ENCODE peak calls at places on chromosomes 11 and 22, in eight cellular contexts. X, Y, L, F, W, C, E and U are unnamed samples.

GRCh38 chr11:77301510-77301909 is at the start of gene GDPD4:
- DNase-seq in W (no peak), X (no peak), Y (no peak), F (no peak), E (no peak), C (no peak), L (no peak), U (no peak)

GRCh38 chr11:109512680-109513079 is 90.7 kb downstream of the C11orf87 start:
- DNase-seq in F (no peak), Y (no peak), X (no peak), W (no peak), E (no peak), L (no peak), C (peak), U (peak)

GRCh38 chr11:102757823-102758549 is 22.4 kb downstream of the MMP10 start:
- DNase-seq in W (no peak), X (no peak), F (no peak), Y (peak), C (peak), E (no peak), L (no peak), U (no peak)

GRCh38 chr11:118908931-118909618 is 16.7 kb downstream of the BCL9L start:
- DNase-seq in L (no peak), F (peak), C (no peak), W (no peak), Y (peak), X (peak), E (peak), U (peak)

GRCh38 chr11:17477084-17477333 is 364 bp upstream of the ABCC8 start:
- DNase-seq in L (no peak), W (no peak), F (no peak), Y (no peak), E (no peak), C (no peak), X (no peak), U (no peak)

GRCh38 chr22:16961477-16962186 is 46.4 kb downstream of the GAB4 start:
- DNase-seq in C (no peak), F (no peak), W (peak), X (no peak), Y (no peak), E (no peak), L (no peak), U (no peak)

GRCh38 chr11:65262381-65262680 is 569 bp downstream of the POLA2 start:
- DNase-seq in L (no peak), E (no peak), F (no peak), W (peak), X (no peak), C (no peak), Y (no peak), U (no peak)

GRCh38 chr11:94553938-94554337 is 10.2 kb downstream of the FUT4 start:
- DNase-seq in F (no peak), X (no peak), L (no peak), C (peak), E (no peak), Y (peak), W (no peak), U (peak)

GRCh38 chr22:31106651-31107205 is 640 bp downstream of the SELENOM start:
- DNase-seq in X (no peak), Y (peak), W (no peak), F (no peak), L (no peak), E (no peak), C (no peak), U (no peak)

GRCh38 chr11:46305295-46305694 is 27.8 kb downstream of the CREB3L1 start:
- DNase-seq in Y (peak), L (no peak), F (no peak), X (no peak), W (no peak), E (no peak), C (peak), U (no peak)

GRCh38 chr11:26621147-26621546 is 49.1 kb upstream of the MUC15 start:
- DNase-seq in L (no peak), X (no peak), F (no peak), E (no peak), W (no peak), C (no peak), Y (peak), U (peak)

GRCh38 chr11:64998141-64998540 is 1.4 kb upstream of the BATF2 start:
- DNase-seq in C (no peak), X (no peak), E (no peak), W (no peak), L (no peak), Y (no peak), F (no peak), U (no peak)

GRCh38 chr22:18023509-18024275 is 669 bp downstream of the MICAL3 start:
- DNase-seq in W (peak), X (peak), Y (peak), C (no peak), F (peak), L (no peak), E (peak), U (no peak)

GRCh38 chr11:31236052-31236652 is 133.4 kb downstream of the DCDC1 start:
- DNase-seq in X (no peak), E (no peak), L (no peak), W (no peak), F (no peak), Y (peak), C (peak), U (no peak)
- TF ChIP-seq CTCF in X (peak), E (peak), L (no peak), W (no peak), F (peak), Y (peak), C (no peak), U (no peak)

DNA sequence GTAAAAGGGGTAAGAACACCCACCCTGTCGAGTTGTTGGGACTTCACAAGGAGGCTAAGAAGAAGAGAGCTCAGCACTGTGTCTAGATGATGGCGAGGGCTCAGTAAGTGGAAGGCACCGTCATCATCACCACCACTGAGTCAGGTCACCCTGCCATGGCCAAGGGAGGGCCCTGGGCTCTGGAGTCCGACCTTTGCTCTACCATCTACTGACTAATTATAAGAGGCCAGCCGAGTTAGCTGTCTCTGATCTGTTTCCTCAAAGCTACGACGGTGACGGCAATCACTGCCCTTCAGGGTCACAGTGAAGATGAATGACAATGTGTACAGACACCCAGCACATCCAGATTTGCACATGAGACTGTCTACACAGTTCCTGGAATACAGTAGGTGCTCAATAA is 29.3 kb downstream of the KIAA0930 start:
- DNase-seq in W (no peak), F (no peak), C (no peak), X (no peak), E (no peak), Y (no peak), L (no peak), U (no peak)
- H3K4me3 ChIP-seq in W (no peak), F (no peak), C (no peak), X (no peak), E (no peak), Y (no peak), L (peak), U (peak)

DNA sequence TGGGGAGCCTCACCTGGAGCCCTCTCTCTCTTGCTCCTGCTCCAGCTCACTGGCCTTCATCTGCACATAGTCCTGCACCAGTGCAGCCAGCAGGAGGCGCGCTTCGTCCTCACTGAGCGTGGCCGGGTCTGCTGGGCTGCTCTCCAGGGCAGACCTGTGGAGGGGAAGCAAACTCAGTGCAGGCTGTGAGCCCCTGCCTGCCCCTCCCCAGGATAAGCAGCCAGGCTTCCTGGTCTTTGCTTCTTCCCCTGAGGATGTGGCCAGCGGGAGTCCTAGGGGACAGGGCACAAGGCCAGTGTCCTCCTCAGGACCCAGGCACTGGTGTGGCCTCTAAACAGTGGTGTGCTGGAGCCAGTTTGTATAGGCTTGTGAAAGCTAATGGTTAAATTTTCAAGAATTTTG is 2.2 kb downstream of the CALCA start:
- DNase-seq in X (peak), C (peak), L (no peak), Y (peak), E (peak), W (no peak), F (no peak), U (no peak)
- TF ChIP-seq CTCF in X (peak), C (peak), L (no peak), Y (peak), E (no peak), W (no peak), F (peak), U (peak)

GRCh38 chr22:22914726-22915669 is 27.4 kb downstream of the IGLL5 start:
- DNase-seq in Y (no peak), L (no peak), X (no peak), E (no peak), W (no peak), C (no peak), F (no peak), U (no peak)
- H3K4me3 ChIP-seq in Y (no peak), L (no peak), X (no peak), E (no peak), W (no peak), C (no peak), F (no peak), U (no peak)

GRCh38 chr11:107860688-107861087 is 2.1 kb upstream of the SLC35F2 start:
- DNase-seq in X (no peak), E (no peak), W (no peak), L (no peak), C (no peak), Y (no peak), F (no peak), U (no peak)
- TF ChIP-seq CTCF in X (no peak), E (no peak), W (no peak), L (no peak), C (no peak), Y (no peak), F (no peak), U (no peak)

DNA sequence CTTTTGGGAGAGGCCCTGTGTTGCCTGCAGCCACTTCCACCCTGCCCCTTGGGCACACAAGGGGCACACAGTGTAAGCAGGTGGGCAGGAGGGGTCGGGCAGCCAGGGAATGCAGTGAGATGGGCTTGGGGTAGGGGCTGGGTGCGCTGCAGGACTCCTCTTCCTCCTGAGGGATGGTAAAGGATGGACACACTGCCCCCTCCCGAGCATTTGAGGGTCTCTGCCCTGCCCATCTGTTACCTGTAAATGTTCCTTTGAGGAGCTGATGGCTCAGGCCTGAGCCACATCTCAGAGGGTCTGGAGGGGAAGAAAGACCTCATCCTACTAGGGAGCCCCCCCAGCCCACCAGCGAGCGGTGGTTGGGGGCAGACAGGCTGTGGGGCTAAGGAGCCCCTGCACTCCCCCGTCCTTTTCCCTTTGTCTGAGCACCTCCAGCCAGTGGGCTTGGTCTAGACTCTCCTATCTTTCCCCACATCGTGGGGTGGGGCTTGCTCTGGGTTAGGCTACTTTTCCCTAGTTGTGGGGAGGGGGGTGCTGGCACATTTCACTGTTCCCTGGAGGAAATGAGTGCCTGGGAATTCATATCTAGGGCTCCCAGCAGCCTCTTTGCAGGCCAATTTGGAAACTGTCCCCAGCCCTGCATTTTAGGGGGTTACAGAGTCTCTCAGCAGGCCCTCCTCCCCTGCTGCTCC is 1.7 kb upstream of the TSSC4 start:
- DNase-seq in C (no peak), E (no peak), X (no peak), F (no peak), L (no peak), W (no peak), Y (no peak), U (no peak)
- H3K4me3 ChIP-seq in C (peak), E (no peak), X (no peak), F (peak), L (peak), W (no peak), Y (peak), U (peak)

DNA sequence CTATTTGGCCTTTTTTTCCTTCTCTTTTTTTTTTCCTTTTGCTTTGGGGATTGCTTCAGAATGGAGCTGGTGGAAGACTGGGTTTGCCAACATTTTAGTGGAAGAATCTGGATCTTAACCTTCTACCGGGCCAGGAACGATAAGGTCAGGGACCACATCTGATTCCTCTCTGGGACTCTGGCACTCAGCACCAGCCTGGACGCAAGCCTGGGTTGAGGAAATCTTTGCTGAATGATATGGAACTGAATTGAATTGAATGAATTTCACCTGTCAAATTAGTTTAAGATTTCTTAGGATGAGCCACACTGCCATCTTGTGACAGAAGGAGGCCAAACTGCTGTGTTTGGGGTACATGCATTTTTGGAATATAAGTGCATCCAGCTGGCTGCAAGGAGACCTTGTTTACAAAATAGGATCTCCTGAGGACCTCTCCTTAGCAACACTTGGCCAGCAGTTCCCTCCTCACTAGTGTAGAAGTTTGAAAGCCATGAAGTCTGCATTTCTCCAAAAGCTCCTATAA is 30.4 kb downstream of the TPBGL start:
- DNase-seq in C (peak), W (no peak), Y (peak), X (peak), L (no peak), E (no peak), F (no peak), U (no peak)
- TF ChIP-seq CTCF in C (peak), W (no peak), Y (peak), X (peak), L (no peak), E (no peak), F (peak), U (peak)

GRCh38 chr11:129375731-129376657 is at the start of gene BARX2:
- DNase-seq in L (no peak), C (no peak), F (peak), X (peak), W (no peak), E (no peak), Y (peak), U (peak)
- H3K4me3 ChIP-seq in L (peak), C (no peak), F (peak), X (peak), W (peak), E (peak), Y (peak), U (no peak)